ENCODE peak calls at places on chromosomes 13 and 19, in five cellular contexts. F, P, M, Y and R are unnamed samples.

GRCh38 chr13:65907656-65908441 is 1322.3 kb downstream of the PCDH9 start:
- DNase-seq in Y (no peak), M (no peak), P (no peak), F (no peak), R (no peak)

GRCh38 chr13:83077499-83077898 is 804.8 kb downstream of the SLITRK1 start:
- DNase-seq in M (no peak), F (no peak), Y (no peak), P (no peak), R (no peak)

GRCh38 chr19:4647676-4648644 is 8.6 kb downstream of the TNFAIP8L1 start:
- DNase-seq in P (no peak), M (no peak), F (peak; percentile 90), Y (no peak), R (peak; percentile 83)

GRCh38 chr13:46622918-46623256 is 69.9 kb downstream of the LRCH1 start:
- DNase-seq in P (no peak), Y (no peak), M (no peak), F (no peak), R (peak; percentile 43)

GRCh38 chr19:10979950-10980349 is 19.1 kb downstream of the SMARCA4 start:
- DNase-seq in F (no peak), M (no peak), Y (no peak), P (no peak), R (no peak)

GRCh38 chr19:5354403-5354802 is 13.8 kb upstream of the PTPRS start:
- DNase-seq in F (no peak), P (no peak), Y (no peak), M (no peak), R (no peak)

GRCh38 chr13:74187564-74187963 is 53.4 kb upstream of the KLF12 start:
- DNase-seq in F (peak; percentile 30), P (no peak), Y (no peak), M (no peak), R (no peak)

GRCh38 chr19:28701491-28701890 is 511.5 kb downstream of the UQCRFS1 start:
- DNase-seq in M (no peak), F (no peak), Y (no peak), P (no peak), R (no peak)

GRCh38 chr13:20192470-20193141 is at the start of gene GJB2:
- DNase-seq in Y (no peak), P (no peak), F (no peak), M (peak; percentile 48), R (no peak)

GRCh38 chr13:98751397-98752110 is 918 bp downstream of the SLC15A1 start:
- DNase-seq in P (peak; percentile 29), F (peak; percentile 24), Y (no peak), M (no peak), R (no peak)

GRCh38 chr19:30357580-30357954 is 14.6 kb upstream of the ZNF536 start:
- DNase-seq in P (no peak), F (no peak), Y (peak; percentile 14), M (no peak), R (no peak)

GRCh38 chr13:50374517-50374916 is 359.3 kb downstream of the KCNRG start:
- DNase-seq in P (no peak), F (no peak), Y (no peak), M (no peak), R (no peak)

GRCh38 chr19:2719910-2720776 is 1.0 kb downstream of the DIRAS1 start:
- DNase-seq in M (no peak), Y (no peak), P (no peak), F (no peak), R (peak; percentile 68)

GRCh38 chr19:58409010-58409790 is 751 bp downstream of the ZNF584 start:
- DNase-seq in P (peak; percentile 18), Y (peak; percentile 52), M (no peak), F (peak; percentile 34), R (no peak)

GRCh38 chr19:7386308-7386707 is 37.6 kb downstream of the ARHGEF18 start:
- DNase-seq in P (no peak), Y (no peak), F (no peak), M (no peak), R (no peak)

GRCh38 chr19:6610934-6611370 is 20.0 kb upstream of the CD70 start:
- DNase-seq in Y (no peak), F (peak; percentile 84), P (no peak), M (no peak), R (no peak)

GRCh38 chr13:46908511-46908910 is 11.7 kb upstream of the HTR2A start:
- DNase-seq in M (no peak), F (no peak), P (no peak), Y (no peak), R (no peak)

GRCh38 chr19:10134040-10134439 is 14.3 kb upstream of the EIF3G start:
- DNase-seq in M (no peak), P (no peak), Y (no peak), F (no peak), R (no peak)

GRCh38 chr19:21568816-21569496 is 63.6 kb downstream of the ZNF429 start:
- DNase-seq in Y (peak; percentile 88), F (no peak), M (peak; percentile 83), P (peak; percentile 95), R (peak; percentile 95)

GRCh38 chr13:98399756-98400155 is 177.2 kb downstream of the STK24 start:
- DNase-seq in F (no peak), Y (no peak), P (no peak), M (no peak), R (no peak)

GRCh38 chr19:39246951-39247669 is 1.5 kb downstream of the IFNL4 start:
- DNase-seq in F (peak; percentile 13), M (no peak), Y (no peak), P (no peak), R (no peak)

GRCh38 chr13:66162470-66162869 is 1067.7 kb downstream of the PCDH9 start:
- DNase-seq in Y (no peak), P (no peak), M (no peak), F (no peak), R (no peak)

DNA sequence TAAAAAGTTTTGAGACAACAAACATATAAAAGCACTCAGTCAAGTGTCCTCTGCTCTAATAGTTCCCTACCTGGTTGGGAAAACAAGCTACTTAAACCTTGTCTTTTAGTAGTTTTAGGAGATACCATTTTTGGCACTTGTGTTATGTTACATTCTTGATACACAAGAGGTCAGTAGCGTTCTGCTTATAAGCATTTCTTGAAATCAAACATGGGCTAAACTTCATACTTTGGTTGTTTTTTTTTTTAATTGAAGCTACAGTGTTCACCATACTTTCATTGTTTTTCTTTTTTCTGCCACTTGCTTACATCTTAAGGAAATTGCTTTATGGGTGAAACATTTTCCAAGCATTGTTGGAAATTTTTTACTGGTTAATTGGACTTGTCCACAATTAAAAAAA is 12.9 kb downstream of the NHLRC3 start:
- DNase-seq in P (no peak), Y (no peak), M (no peak), F (peak; percentile 57), R (no peak)
- TF ChIP-seq CTCF in P (peak; percentile 17), Y (no peak), M (no peak), F (peak; percentile 31), R (peak; percentile 18)

GRCh38 chr13:44218501-44219240 is 155.0 kb upstream of the SERP2 start:
- DNase-seq in Y (peak; percentile 72), P (peak; percentile 75), F (peak; percentile 49), M (peak; percentile 89), R (peak; percentile 67)
- H3K27ac ChIP-seq in Y (peak overlapping the region; percentile 78), P (peak overlapping the region; percentile 60), F (no peak overlapping the region), M (peak overlapping the region; percentile 89), R (no peak overlapping the region)

GRCh38 chr13:26051231-26052135 is at the start of gene SHISA2:
- DNase-seq in F (peak; percentile 69), P (peak; percentile 15), M (peak; percentile 45), Y (no peak), R (no peak)
- TF ChIP-seq POLR2A in F (peak; percentile 92), P (peak; percentile 62), M (no peak), Y (no peak), R (peak; percentile 48)

GRCh38 chr19:45424191-45425058 is 708 bp upstream of the ERCC1 start:
- DNase-seq in F (peak; percentile 95), M (peak; percentile 62), P (peak; percentile 57), Y (no peak), R (peak; percentile 72)
- TF ChIP-seq CTCF in F (no peak), M (no peak), P (no peak), Y (no peak), R (no peak)

DNA sequence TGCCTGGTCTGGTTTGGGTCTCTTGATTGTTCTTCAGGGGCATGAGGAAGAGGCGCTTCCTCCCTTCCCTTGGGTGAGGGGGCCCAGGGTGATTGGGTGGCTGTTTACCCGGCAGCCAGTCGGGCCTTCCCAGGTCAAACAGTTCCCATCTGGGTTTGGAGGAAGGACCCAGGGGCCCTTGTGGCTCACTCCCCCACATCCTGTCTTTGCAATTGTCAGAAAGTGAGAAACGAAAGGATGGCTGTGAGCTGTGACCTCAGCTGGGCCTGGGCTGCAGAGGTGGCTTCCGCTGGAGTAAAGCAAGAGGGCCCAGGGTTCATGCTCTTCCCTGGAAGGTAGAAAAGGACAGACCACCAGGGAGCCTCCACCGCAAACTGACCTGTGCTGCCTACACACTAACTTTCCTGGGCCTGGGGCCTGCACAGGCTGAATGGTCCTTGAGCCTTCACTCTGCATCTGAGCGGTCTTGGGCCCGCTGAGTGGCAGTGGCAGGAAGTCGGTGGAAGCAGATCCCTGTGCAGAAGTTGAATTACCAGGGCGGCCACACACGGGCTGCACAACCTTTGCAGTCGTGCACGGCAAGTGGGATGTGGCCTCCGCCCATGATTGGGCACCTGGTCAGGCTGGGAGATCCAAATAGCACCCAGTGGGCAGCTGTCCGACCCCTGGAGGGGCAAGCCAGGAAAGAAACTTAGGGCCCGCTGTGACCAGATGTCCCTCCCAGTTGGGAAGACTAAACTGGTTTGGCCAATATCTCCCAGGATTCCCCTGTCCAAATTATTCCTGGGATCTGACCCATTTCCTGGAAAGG is 5.3 kb upstream of the CD79A start:
- DNase-seq in P (no peak), M (no peak), F (no peak), Y (no peak), R (no peak)
- H3K27ac ChIP-seq in P (no peak overlapping the region), M (peak overlapping the region; percentile 16), F (no peak overlapping the region), Y (no peak overlapping the region), R (peak overlapping the region; percentile 55)

GRCh38 chr19:40800997-40801377 is 2.0 kb downstream of the EGLN2 start:
- DNase-seq in F (no peak), P (no peak), Y (no peak), M (no peak), R (no peak)

GRCh38 chr19:40800339-40800996 is 1.5 kb downstream of the EGLN2 start:
- DNase-seq in M (no peak), Y (no peak), P (no peak), F (no peak), R (peak; percentile 68)

GRCh38 chr19:40798223-40798996 is 581 bp upstream of the EGLN2 start:
- DNase-seq in P (peak; percentile 100), M (peak; percentile 100), F (peak; percentile 100), Y (peak; percentile 100), R (peak; percentile 100)

GRCh38 chr19:40798997-40799557 is at the start of gene EGLN2:
- DNase-seq in P (no peak), F (peak; percentile 34), M (no peak), Y (no peak), R (no peak)

GRCh38 chr19:40799558-40800338 is 757 bp downstream of the EGLN2 start:
- DNase-seq in F (peak; percentile 64), Y (no peak), M (peak; percentile 42), P (no peak), R (peak; percentile 86)
- TF ChIP-seq POLR2A in F (peak; percentile 94), Y (no peak), M (no peak), P (no peak), R (no peak)

DNA sequence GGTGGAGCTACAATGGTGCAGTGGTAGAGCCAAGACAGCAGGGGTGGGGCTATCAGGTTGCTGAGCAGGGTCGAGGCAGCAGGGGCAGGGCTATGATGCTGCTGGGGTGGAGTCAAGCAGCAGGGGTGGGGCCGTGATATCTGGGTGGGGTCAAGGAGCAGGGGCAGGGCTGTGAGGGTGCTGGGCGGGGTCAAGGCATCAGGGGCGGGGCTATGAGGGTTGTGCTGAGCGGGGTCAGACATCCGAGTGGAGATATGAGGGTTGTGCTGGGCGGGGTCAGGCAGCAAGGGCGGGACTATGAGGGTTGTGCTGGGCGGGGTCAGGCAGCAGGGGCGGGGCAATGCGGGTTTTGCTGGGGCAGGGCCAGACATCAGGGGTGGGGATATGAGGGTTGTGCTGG is 14.7 kb downstream of the HCN2 start:
- DNase-seq in F (no peak), P (no peak), M (no peak), Y (no peak), R (no peak)
- TF ChIP-seq CTCF in F (no peak), P (no peak), M (no peak), Y (no peak), R (no peak)